ENCODE peak calls at places on chromosomes 2 and 18, in four cellular contexts. I is body of pancreas, Q is IMR-90, T is thyroid gland. M is an unnamed sample.

GRCh38 chr18:55998071-55998522 is 410.1 kb upstream of the TCF4 start:
- DNase-seq in T (peak; percentile 53), I (peak; percentile 30), Q (peak; percentile 56), M (no peak)

GRCh38 chr18:8443505-8443904 is 165.7 kb upstream of the RAB12 start:
- DNase-seq in T (no peak), I (no peak), Q (peak; percentile 15), M (no peak)

GRCh38 chr2:222448806-222449205 is 24.5 kb downstream of the SGPP2 start:
- DNase-seq in T (no peak), Q (peak; percentile 44), I (peak; percentile 18), M (no peak)

GRCh38 chr18:48455555-48456478 is 46.6 kb upstream of the ZBTB7C start:
- DNase-seq in Q (peak; percentile 89), T (peak; percentile 55), I (no peak), M (no peak)

GRCh38 chr2:95062716-95063400 is 37.4 kb downstream of the MAL start:
- DNase-seq in Q (no peak), T (no peak), I (no peak), M (no peak)

GRCh38 chr18:69400976-69401474 is 337 bp downstream of the DOK6 start:
- DNase-seq in T (peak; percentile 32), Q (peak; percentile 16), I (peak; percentile 7), M (no peak)

GRCh38 chr2:151638188-151638933 is 95.9 kb downstream of the NEB start:
- DNase-seq in Q (no peak), I (peak; percentile 14), T (no peak), M (no peak)

GRCh38 chr2:143284087-143284675 is 155.0 kb downstream of the ARHGAP15 start:
- DNase-seq in T (no peak), Q (peak; percentile 50), I (peak; percentile 21), M (no peak)

GRCh38 chr2:143939976-143940375 is 579.9 kb downstream of the ZEB2 start:
- DNase-seq in I (no peak), Q (peak; percentile 51), T (no peak), M (no peak)

GRCh38 chr2:218876562-218877219 is 4.0 kb upstream of the WNT10A start:
- DNase-seq in T (peak; percentile 64), Q (peak; percentile 56), I (peak; percentile 77), M (no peak)

GRCh38 chr2:188810591-188810990 is 163.6 kb upstream of the COL3A1 start:
- DNase-seq in Q (no peak), I (no peak), T (no peak), M (no peak)

GRCh38 chr2:57146951-57147350 is 899.7 kb upstream of the VRK2 start:
- DNase-seq in T (no peak), Q (no peak), I (no peak), M (no peak)

GRCh38 chr2:12980817-12981216 is 264.1 kb downstream of the TRIB2 start:
- DNase-seq in Q (no peak), T (no peak), I (no peak), M (no peak)

GRCh38 chr2:109489296-109489695 is 124.5 kb downstream of the SEPTIN10 start:
- DNase-seq in Q (no peak), T (no peak), I (no peak), M (no peak)

GRCh38 chr18:5574843-5575242 is 31.0 kb upstream of the EPB41L3 start:
- DNase-seq in Q (no peak), I (no peak), T (no peak), M (no peak)

GRCh38 chr2:74893332-74893731 is 59.4 kb downstream of the HK2 start:
- DNase-seq in T (no peak), I (no peak), Q (peak; percentile 83), M (no peak)

GRCh38 chr18:6884944-6885343 is 155.4 kb downstream of the ARHGAP28 start:
- DNase-seq in I (no peak), T (peak; percentile 14), Q (peak; percentile 33), M (no peak)

GRCh38 chr2:10316860-10317259 is 14.2 kb downstream of the HPCAL1 start:
- DNase-seq in Q (no peak), I (no peak), T (no peak), M (no peak)

GRCh38 chr18:38933910-38934510 is 1368.4 kb upstream of the CELF4 start:
- DNase-seq in Q (no peak), I (no peak), T (no peak), M (no peak)

GRCh38 chr18:63433349-63433866 is 11.1 kb upstream of the VPS4B start:
- DNase-seq in Q (no peak), T (no peak), I (no peak), M (no peak)

GRCh38 chr2:238728322-238729260 is 119.3 kb upstream of the TWIST2 start:
- DNase-seq in Q (peak; percentile 76), T (no peak), I (no peak), M (no peak)

GRCh38 chr2:128304715-128305554 is 13.7 kb downstream of the HS6ST1 start:
- DNase-seq in T (peak; percentile 87), Q (peak; percentile 98), I (peak; percentile 84), M (peak; percentile 89)

GRCh38 chr2:85310330-85310729 is 17.5 kb downstream of the TGOLN2 start:
- DNase-seq in T (no peak), Q (peak; percentile 10), I (no peak), M (no peak)

GRCh38 chr2:134145519-134145918 is 108.4 kb upstream of the MGAT5 start:
- DNase-seq in I (no peak), Q (no peak), T (no peak), M (no peak)

GRCh38 chr2:19898592-19899329 is 3.0 kb downstream of the TTC32 start:
- DNase-seq in T (no peak), I (no peak), Q (no peak), M (no peak)

GRCh38 chr2:105749583-105750399 is 5.1 kb downstream of the NCK2 start:
- DNase-seq in T (no peak), I (peak; percentile 34), Q (peak; percentile 50), M (peak; percentile 58)

GRCh38 chr2:106863387-106863786 is 22.6 kb downstream of the ST6GAL2 start:
- DNase-seq in I (no peak), Q (no peak), T (no peak), M (no peak)

GRCh38 chr2:238228700-238229099 is 11.1 kb downstream of the HES6 start:
- DNase-seq in T (no peak), I (peak; percentile 35), Q (peak; percentile 25), M (no peak)

GRCh38 chr2:22821458-22821857 is 563.5 kb upstream of the KLHL29 start:
- DNase-seq in Q (no peak), T (no peak), I (no peak), M (no peak)
- H3K9me3 ChIP-seq in Q (peaks cover 9% of the 10 kb centered on the region), T (no peaks in the 10 kb centered on the region), I (no peaks in the 10 kb centered on the region), M (no peaks in the 10 kb centered on the region)

GRCh38 chr2:127045792-127046501 is 61.0 kb downstream of the BIN1 start:
- DNase-seq in I (peak; percentile 90), Q (no peak), T (no peak), M (peak; percentile 76)

GRCh38 chr2:127043367-127044164 is 63.4 kb downstream of the BIN1 start:
- DNase-seq in Q (no peak), I (no peak), T (no peak), M (peak; percentile 61)

GRCh38 chr2:127046579-127046978 is 60.4 kb downstream of the BIN1 start:
- DNase-seq in Q (no peak), I (peak; percentile 39), T (no peak), M (peak; percentile 49)

GRCh38 chr2:127044165-127044718 is 62.7 kb downstream of the BIN1 start:
- DNase-seq in Q (no peak), T (no peak), I (no peak), M (no peak)

DNA sequence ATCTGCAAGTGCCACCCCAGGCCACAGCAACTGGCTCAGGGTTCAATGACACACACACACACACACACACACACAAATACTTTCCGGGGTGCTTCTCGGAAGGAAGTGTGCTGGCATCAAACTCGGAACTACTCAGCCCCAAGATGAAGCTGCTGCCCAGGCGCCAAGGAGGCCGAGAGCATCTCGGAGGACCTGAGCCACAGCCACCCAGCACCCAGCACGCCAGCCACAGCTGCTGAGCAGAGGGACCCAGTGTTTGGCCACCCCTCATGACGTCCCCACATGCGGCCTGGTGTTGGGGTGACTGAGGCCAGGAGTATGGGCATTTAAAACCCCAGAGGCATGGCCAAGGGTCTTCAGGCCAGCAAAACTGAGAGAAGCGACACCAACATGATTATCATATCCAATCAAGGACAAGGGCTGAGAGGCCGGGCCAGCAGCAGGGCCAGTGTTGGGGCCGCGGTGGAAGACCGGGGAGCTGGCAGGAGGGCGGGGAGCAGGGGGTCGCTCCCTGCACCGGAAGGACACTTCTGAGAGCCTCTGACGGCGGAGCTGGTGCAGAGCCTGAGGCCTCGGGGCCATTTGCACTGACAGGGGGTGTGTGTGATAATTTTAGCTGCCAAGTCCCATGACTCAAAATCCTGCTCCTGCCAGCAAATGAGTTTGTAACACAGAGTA is 61.8 kb downstream of the BIN1 start:
- DNase-seq in T (no peak), Q (no peak), I (no peak), M (peak; percentile 57)
- TF ChIP-seq POLR2A in T (no peak), Q (no peak), I (no peak), M (no peak)

DNA sequence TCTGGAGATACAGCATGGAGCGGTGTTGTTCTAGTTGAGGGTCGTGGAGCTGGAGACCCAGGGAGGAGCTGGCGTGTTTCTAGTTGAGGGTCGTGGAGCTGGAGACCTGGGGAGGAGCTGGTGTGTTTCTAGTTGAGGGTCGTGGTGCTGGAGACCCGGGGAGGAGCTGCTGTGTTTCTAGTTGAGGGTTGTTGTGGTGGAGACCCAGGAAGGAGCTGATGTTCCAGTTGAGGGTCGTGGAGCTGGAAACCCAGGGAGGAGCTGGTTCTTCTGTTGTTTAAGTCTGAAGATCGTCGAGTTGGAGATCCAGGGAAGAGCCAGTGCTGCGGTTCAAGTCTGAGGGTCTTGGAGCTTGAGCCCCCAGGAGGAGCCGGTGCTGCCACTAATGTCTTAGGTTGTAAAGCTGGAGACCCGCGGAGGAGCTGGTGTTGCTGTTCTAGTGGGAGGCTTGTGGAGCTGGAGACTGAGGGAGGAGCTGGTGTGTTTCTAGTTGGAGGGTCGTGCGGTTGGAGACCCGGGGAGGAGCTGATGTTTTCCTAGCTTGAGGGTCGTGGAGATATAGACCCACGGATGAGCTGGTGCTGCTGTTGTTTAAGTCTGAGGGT is 155.3 kb downstream of the RTP5 start:
- DNase-seq in T (no peak), Q (no peak), I (no peak), M (no peak)
- H3K9me3 ChIP-seq in T (no peaks in the 10 kb centered on the region), Q (peaks cover 2% of the 10 kb centered on the region), I (no peaks in the 10 kb centered on the region), M (no peaks in the 10 kb centered on the region)

GRCh38 chr2:27441958-27442281 is 261 bp upstream of the KRTCAP3 start:
- DNase-seq in I (no peak), T (no peak), Q (no peak), M (no peak)

GRCh38 chr2:27445155-27445554 is 3.0 kb downstream of the KRTCAP3 start:
- DNase-seq in Q (no peak), T (no peak), I (no peak), M (no peak)

GRCh38 chr2:27442981-27443323 is 771 bp downstream of the KRTCAP3 start:
- DNase-seq in I (peak; percentile 50), T (peak; percentile 10), Q (no peak), M (no peak)

GRCh38 chr2:27441226-27441926 is 805 bp upstream of the KRTCAP3 start:
- DNase-seq in I (no peak), T (no peak), Q (no peak), M (no peak)

DNA sequence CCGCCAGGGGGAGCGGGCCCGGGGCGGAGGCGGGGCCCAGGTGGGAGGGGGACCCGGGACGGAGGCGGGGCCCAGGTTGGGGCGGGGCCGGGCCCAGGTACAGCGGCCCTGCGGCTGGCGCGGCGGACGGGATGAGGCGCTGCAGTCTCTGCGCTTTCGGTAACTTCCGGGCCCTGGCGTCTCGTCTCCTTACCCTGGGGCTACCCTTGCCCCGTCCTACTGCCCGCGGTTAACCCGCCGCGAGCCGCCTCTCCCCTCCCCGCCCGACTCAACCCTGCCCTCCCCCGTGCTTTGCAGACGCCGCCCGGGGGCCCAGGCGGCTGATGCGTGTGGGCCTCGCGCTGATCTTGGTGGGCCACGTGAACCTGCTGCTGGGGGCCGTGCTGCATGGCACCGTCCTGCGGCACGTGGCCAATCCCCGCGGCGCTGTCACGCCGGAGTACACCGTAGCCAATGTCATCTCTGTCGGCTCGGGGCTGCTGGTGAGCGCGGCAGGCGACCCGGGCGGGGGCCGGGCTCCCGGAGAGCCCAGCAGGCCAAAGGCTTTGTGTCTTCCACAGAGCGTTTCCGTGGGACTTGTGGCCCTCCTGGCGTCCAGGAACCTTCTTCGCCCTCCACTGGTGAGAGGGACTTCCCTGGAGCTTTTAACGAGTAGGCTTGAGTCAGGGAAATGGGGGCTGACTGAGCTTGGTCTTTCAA is at the start of gene KRTCAP3:
- DNase-seq in I (peak; percentile 91), T (peak; percentile 85), Q (no peak), M (peak; percentile 64)
- TF ChIP-seq POLR2A in I (peak; percentile 29), T (no peak), Q (no peak), M (no peak)